ENCODE peak calls at places on chromosomes 5 and 9, in six cellular contexts. One of them, this sample, is unnamed.
A peak's percentile ranks its signal among the peaks of the same experiment; 100 is the strongest.

GRCh38 chr5:133316346-133317343 is 264.8 kb downstream of the HSPA4 start:
- DNase-seq in LoVo: peak; percentile 8
- DNase-seq in AG09319: no peak
- DNase-seq in CD8-positive, alpha-beta memory T cell: no peak
- DNase-seq in GM12891: no peak
- DNase-seq in activated CD4-positive, alpha-beta T cell treated with anti-CD3 and anti-CD28 coated beads for 48 hours: no peak
- DNase-seq in this sample: no peak

GRCh38 chr5:136802382-136802781 is 437.0 kb upstream of the TRPC7 start:
- DNase-seq in LoVo: no peak
- DNase-seq in AG09319: no peak
- DNase-seq in CD8-positive, alpha-beta memory T cell: no peak
- DNase-seq in GM12891: no peak
- DNase-seq in activated CD4-positive, alpha-beta T cell treated with anti-CD3 and anti-CD28 coated beads for 48 hours: no peak
- DNase-seq in this sample: no peak

GRCh38 chr5:84378961-84379360 is 5.7 kb downstream of the EDIL3 start:
- DNase-seq in LoVo: no peak
- DNase-seq in AG09319: no peak
- DNase-seq in CD8-positive, alpha-beta memory T cell: no peak
- DNase-seq in GM12891: no peak
- DNase-seq in activated CD4-positive, alpha-beta T cell treated with anti-CD3 and anti-CD28 coated beads for 48 hours: no peak
- DNase-seq in this sample: no peak

GRCh38 chr9:89363311-89363670 is 45.0 kb downstream of the SECISBP2 start:
- DNase-seq in LoVo: no peak
- DNase-seq in AG09319: no peak
- DNase-seq in CD8-positive, alpha-beta memory T cell: no peak
- DNase-seq in GM12891: no peak
- DNase-seq in activated CD4-positive, alpha-beta T cell treated with anti-CD3 and anti-CD28 coated beads for 48 hours: no peak
- DNase-seq in this sample: no peak

GRCh38 chr9:13963005-13963653 is 350.8 kb downstream of the NFIB start:
- DNase-seq in LoVo: no peak
- DNase-seq in AG09319: no peak
- DNase-seq in CD8-positive, alpha-beta memory T cell: no peak
- DNase-seq in GM12891: no peak
- DNase-seq in activated CD4-positive, alpha-beta T cell treated with anti-CD3 and anti-CD28 coated beads for 48 hours: no peak
- DNase-seq in this sample: no peak

GRCh38 chr9:126673689-126674364 is 60.1 kb downstream of the LMX1B start:
- DNase-seq in LoVo: no peak
- DNase-seq in AG09319: no peak
- DNase-seq in CD8-positive, alpha-beta memory T cell: no peak
- DNase-seq in GM12891: no peak
- DNase-seq in activated CD4-positive, alpha-beta T cell treated with anti-CD3 and anti-CD28 coated beads for 48 hours: no peak
- DNase-seq in this sample: no peak

GRCh38 chr9:17462869-17463464 is 115.9 kb upstream of the SH3GL2 start:
- DNase-seq in LoVo: peak; percentile 57
- DNase-seq in AG09319: peak; percentile 28
- DNase-seq in CD8-positive, alpha-beta memory T cell: no peak
- DNase-seq in GM12891: no peak
- DNase-seq in activated CD4-positive, alpha-beta T cell treated with anti-CD3 and anti-CD28 coated beads for 48 hours: peak; percentile 19
- DNase-seq in this sample: peak; percentile 25

GRCh38 chr9:129455151-129455995 is 165.5 kb downstream of the C9orf50 start:
- DNase-seq in LoVo: no peak
- DNase-seq in AG09319: no peak
- DNase-seq in CD8-positive, alpha-beta memory T cell: no peak
- DNase-seq in GM12891: no peak
- DNase-seq in activated CD4-positive, alpha-beta T cell treated with anti-CD3 and anti-CD28 coated beads for 48 hours: no peak
- DNase-seq in this sample: no peak

GRCh38 chr9:93112116-93112863 is 16.3 kb downstream of the CARD19 start:
- DNase-seq in LoVo: no peak
- DNase-seq in AG09319: no peak
- DNase-seq in CD8-positive, alpha-beta memory T cell: no peak
- DNase-seq in GM12891: no peak
- DNase-seq in activated CD4-positive, alpha-beta T cell treated with anti-CD3 and anti-CD28 coated beads for 48 hours: no peak
- DNase-seq in this sample: no peak

GRCh38 chr9:105415344-105415980 is 32.4 kb upstream of the FSD1L start:
- DNase-seq in LoVo: peak; percentile 52
- DNase-seq in AG09319: no peak
- DNase-seq in CD8-positive, alpha-beta memory T cell: peak; percentile 50
- DNase-seq in GM12891: peak; percentile 28
- DNase-seq in activated CD4-positive, alpha-beta T cell treated with anti-CD3 and anti-CD28 coated beads for 48 hours: peak; percentile 63
- DNase-seq in this sample: no peak